ENCODE peak calls at places on chromosome 12, in six cellular contexts. O is astrocyte; F is mammary epithelial cell; Q is pancreas; G is epithelial cell of proximal tubule; U is CD4-positive, alpha-beta T cell. Z is an unnamed sample.

GRCh38 chr12:52860102-52860838 is 11.5 kb upstream of the KRT78 start:
- DNase-seq in O (peak), F (peak), Q (no peak), G (no peak), U (no peak), Z (peak)

GRCh38 chr12:21248679-21249078 is 86.0 kb downstream of the SLCO1A2 start:
- DNase-seq in O (no peak), F (no peak), Q (no peak), G (no peak), U (no peak), Z (peak)

GRCh38 chr12:89521348-89522238 is 3.0 kb downstream of the GALNT4 start:
- DNase-seq in O (no peak), F (no peak), Q (no peak), G (no peak), U (no peak), Z (no peak)

GRCh38 chr12:93521225-93521854 is 51.1 kb upstream of the SOCS2 start:
- DNase-seq in O (peak), F (no peak), Q (no peak), G (no peak), U (no peak), Z (no peak)

GRCh38 chr12:9756756-9757155 is 3.9 kb downstream of the CD69 start:
- DNase-seq in O (no peak), F (no peak), Q (no peak), G (no peak), U (no peak), Z (no peak)

GRCh38 chr12:95634622-95635621 is 83.6 kb upstream of the USP44 start:
- DNase-seq in O (peak), F (peak), Q (peak), G (peak), U (no peak), Z (peak)

GRCh38 chr12:14946856-14947255 is 8.5 kb upstream of the ERP27 start:
- DNase-seq in O (no peak), F (no peak), Q (no peak), G (no peak), U (no peak), Z (no peak)

GRCh38 chr12:42469355-42470006 is 120.1 kb downstream of the PRICKLE1 start:
- DNase-seq in O (no peak), F (no peak), Q (no peak), G (no peak), U (no peak), Z (no peak)

GRCh38 chr12:116133149-116133548 is 144.3 kb downstream of the MED13L start:
- DNase-seq in O (no peak), F (peak), Q (no peak), G (no peak), U (no peak), Z (peak)

GRCh38 chr12:48122065-48122834 is 3.1 kb downstream of the PFKM start:
- DNase-seq in O (no peak), F (no peak), Q (no peak), G (no peak), U (no peak), Z (peak)

GRCh38 chr12:57461326-57461903 is 1.8 kb downstream of the GLI1 start:
- DNase-seq in O (peak), F (peak), Q (no peak), G (no peak), U (no peak), Z (peak)

GRCh38 chr12:82688035-82688501 is 1.4 kb downstream of the TMTC2 start:
- DNase-seq in O (peak), F (peak), Q (no peak), G (no peak), U (no peak), Z (peak)

GRCh38 chr12:54654926-54655325 is 6.8 kb upstream of the DCD start:
- DNase-seq in O (no peak), F (no peak), Q (no peak), G (no peak), U (no peak), Z (peak)

GRCh38 chr12:7642876-7643309 is 22.8 kb downstream of the APOBEC1 start:
- DNase-seq in O (no peak), F (no peak), Q (no peak), G (no peak), U (no peak), Z (peak)

GRCh38 chr12:96248532-96248931 is 54.4 kb downstream of the ELK3 start:
- DNase-seq in O (no peak), F (no peak), Q (no peak), G (no peak), U (no peak), Z (no peak)

GRCh38 chr12:29329411-29329810 is 51.6 kb downstream of the ERGIC2 start:
- DNase-seq in O (no peak), F (no peak), Q (no peak), G (no peak), U (no peak), Z (no peak)

GRCh38 chr12:29333178-29333577 is 47.8 kb downstream of the ERGIC2 start:
- DNase-seq in O (no peak), F (no peak), Q (no peak), G (no peak), U (no peak), Z (no peak)

GRCh38 chr12:29337325-29337724 is 43.6 kb downstream of the ERGIC2 start:
- DNase-seq in O (no peak), F (no peak), Q (no peak), G (no peak), U (no peak), Z (no peak)

GRCh38 chr12:29334911-29335310 is 46.1 kb downstream of the ERGIC2 start:
- DNase-seq in O (no peak), F (no peak), Q (no peak), G (no peak), U (no peak), Z (no peak)
- TF ChIP-seq CTCF in O (no peak), F (no peak), Q (no peak), G (no peak), U (no peak), Z (no peak)

GRCh38 chr12:106907411-106907810 is 48.3 kb upstream of the TMEM263 start:
- DNase-seq in O (no peak), F (no peak), Q (no peak), G (no peak), U (no peak), Z (no peak)
- TF ChIP-seq CTCF in O (no peak), F (peak), Q (no peak), G (no peak), U (no peak), Z (no peak)

GRCh38 chr12:124508323-124509096 is 58.9 kb downstream of the NCOR2 start:
- DNase-seq in O (peak), F (no peak), Q (no peak), G (no peak), U (no peak), Z (no peak)
- TF ChIP-seq CTCF in O (no peak), F (no peak), Q (no peak), G (no peak), U (no peak), Z (no peak)

DNA sequence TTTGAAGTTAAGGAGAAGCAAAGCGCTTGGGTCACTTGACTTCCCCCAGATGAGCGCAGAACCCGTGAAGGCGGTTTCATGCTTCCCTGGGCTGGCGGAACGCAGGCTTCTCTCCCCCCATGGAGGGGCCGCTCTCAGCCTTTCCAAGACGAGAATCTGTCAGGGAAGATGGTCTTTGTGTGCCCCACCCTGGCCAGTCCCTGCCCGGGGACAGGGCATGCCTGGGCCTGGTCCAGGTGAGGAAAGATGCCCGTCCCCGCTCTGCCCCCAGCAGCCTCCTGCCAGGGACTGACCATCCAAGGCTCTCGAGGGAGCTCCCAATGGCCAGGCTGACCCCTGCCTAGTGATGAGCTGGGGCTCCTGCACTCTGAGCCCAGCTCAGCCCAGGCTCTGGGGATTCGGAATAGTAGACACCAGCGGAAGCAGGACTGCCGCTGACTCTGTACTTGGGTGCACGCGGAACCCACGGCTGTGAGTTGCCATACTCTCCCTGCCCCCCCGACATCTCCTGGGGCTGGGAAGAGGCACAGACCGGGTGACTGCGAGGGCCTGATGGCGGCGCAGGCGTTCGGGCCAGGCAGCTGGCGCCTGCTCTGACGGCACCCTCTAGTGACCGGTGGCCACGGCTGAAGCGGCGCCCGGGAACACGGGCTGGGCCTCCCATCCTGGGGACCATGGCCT is 142.2 kb upstream of the FKBP4 start:
- DNase-seq in O (no peak), F (no peak), Q (no peak), G (no peak), U (no peak), Z (no peak)
- TF ChIP-seq CTCF in O (no peak), F (no peak), Q (no peak), G (no peak), U (no peak), Z (no peak)

DNA sequence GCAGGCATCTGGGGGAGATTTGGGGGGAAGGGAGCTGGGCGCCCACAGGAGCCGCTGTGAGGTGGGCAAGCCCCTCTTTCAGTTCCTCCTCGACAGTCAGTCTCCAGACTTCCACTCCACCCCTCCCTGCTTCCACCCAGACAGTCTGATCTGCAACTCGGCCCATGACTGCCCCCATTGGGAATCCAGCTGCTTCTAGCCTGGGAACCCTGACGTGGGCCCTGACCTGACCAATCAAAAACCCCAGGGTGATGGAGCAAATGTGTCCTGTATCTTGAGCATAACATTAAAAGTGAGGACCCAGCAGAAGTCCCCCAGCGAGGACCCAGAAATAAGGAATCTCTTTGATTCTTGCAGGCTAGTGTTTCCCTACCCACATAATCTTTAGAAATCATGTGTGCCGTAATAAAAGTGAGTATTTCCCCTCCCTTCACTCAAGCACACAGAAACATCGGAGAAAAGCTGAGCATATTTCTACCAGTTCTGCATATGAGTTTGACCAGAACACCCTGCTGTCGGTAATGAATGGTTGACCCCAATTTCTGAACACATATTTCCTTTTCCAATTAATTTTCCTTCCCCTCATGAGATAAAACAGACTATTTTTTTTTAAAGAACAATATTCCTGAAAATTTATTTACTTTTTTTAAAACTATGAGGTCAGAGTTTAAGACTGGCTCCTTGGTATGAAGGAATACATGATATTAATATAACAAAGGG is 6.4 kb downstream of the SSH1 start:
- DNase-seq in O (peak), F (no peak), Q (no peak), G (no peak), U (no peak), Z (no peak)
- TF ChIP-seq CTCF in O (no peak), F (no peak), Q (no peak), G (no peak), U (no peak), Z (no peak)

DNA sequence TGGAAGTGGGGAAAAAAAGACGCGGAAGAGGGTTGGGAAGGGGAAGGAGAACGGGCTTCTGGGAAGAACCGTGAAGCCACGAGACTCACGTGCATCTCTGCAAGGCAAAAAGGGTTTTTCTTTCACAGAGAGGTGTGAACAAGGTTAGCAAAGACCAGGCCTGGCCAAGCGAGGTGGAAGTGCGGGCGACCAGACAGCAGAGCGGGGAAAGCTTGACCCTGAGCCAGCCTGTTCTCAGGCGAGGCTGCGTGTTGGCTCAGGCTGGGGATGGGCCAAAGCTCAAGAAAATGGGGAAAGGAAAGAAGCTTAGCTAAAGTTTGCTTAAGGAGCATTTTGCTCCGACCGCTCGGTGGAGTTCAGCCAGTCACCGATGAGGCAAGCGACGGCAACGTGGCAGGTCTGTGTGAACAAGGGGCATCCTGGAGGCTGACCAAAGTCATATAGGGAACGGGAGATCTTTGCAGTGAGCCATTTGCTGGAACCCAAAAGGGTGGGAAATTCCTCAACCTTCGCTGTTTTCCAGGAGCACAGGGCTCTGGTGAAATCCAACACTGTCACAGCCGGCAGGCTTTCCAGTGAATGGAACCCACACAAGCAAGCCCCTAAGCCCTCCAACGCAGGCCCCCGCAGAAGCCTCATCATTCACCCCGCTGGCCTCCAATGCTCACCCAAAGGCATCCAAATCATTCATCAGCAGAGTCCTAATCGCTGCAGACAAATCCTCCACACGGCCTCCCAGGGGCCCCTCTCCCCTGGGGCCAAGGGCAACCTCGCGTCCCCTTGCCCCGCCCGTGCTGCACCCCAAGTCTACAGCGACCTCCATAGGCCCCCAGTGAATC is 793 bp downstream of the ZNF605 start:
- DNase-seq in O (peak), F (peak), Q (peak), G (no peak), U (no peak), Z (peak)
- TF ChIP-seq CTCF in O (no peak), F (no peak), Q (no peak), G (no peak), U (no peak), Z (no peak)

GRCh38 chr12:50803230-50803629 is 39.3 kb downstream of the ATF1 start:
- DNase-seq in O (no peak), F (no peak), Q (no peak), G (no peak), U (no peak), Z (no peak)
- TF ChIP-seq CTCF in O (no peak), F (no peak), Q (no peak), G (no peak), U (no peak), Z (no peak)

GRCh38 chr12:3004655-3005565 is 45.7 kb downstream of the TEAD4 start:
- DNase-seq in O (no peak), F (no peak), Q (peak), G (no peak), U (no peak), Z (peak)
- TF ChIP-seq CTCF in O (no peak), F (peak), Q (peak), G (peak), U (no peak), Z (peak)